ENCODE peak calls at places on chromosomes 5 and 9, in four cellular contexts. K is brain microvascular endothelial cell, V is psoas muscle, Q is RWPE2. W is an unnamed sample.

GRCh38 chr9:95045751-95046150 is 271.8 kb downstream of the FANCC start:
- DNase-seq in K (no peak), V (no peak), Q (no peak), W (no peak)

GRCh38 chr5:116574682-116575634 is at the start of gene SEMA6A:
- DNase-seq in K (peak; percentile 85), V (peak; percentile 88), Q (peak; percentile 74), W (peak; percentile 92)

GRCh38 chr5:145056805-145057204 is 778.3 kb downstream of the PRELID2 start:
- DNase-seq in K (peak; percentile 56), V (no peak), Q (no peak), W (no peak)

GRCh38 chr5:121221483-121221882 is 630.2 kb upstream of the FTMT start:
- DNase-seq in K (no peak), V (peak; percentile 6), Q (no peak), W (no peak)

GRCh38 chr9:84519486-84519885 is 150.0 kb upstream of the NTRK2 start:
- DNase-seq in K (no peak), V (no peak), Q (no peak), W (no peak)

GRCh38 chr5:158264264-158264663 is 405.3 kb upstream of the CLINT1 start:
- DNase-seq in K (peak; percentile 45), V (no peak), Q (no peak), W (no peak)

GRCh38 chr5:150106669-150107068 is 20.3 kb upstream of the CSF1R start:
- DNase-seq in K (no peak), V (no peak), Q (no peak), W (no peak)

GRCh38 chr5:119318256-119318914 is 37.4 kb upstream of the TNFAIP8 start:
- DNase-seq in K (no peak), V (no peak), Q (no peak), W (no peak)

GRCh38 chr5:93569295-93570164 is 11.5 kb downstream of the NR2F1-AS1 start:
- DNase-seq in K (no peak), V (no peak), Q (no peak), W (no peak)

GRCh38 chr9:122248448-122248865 is 16.2 kb downstream of the RBM18 start:
- DNase-seq in K (no peak), V (no peak), Q (peak; percentile 70), W (no peak)

GRCh38 chr5:55575815-55576583 is 41.2 kb upstream of the PLPP1 start:
- DNase-seq in K (no peak), V (no peak), Q (no peak), W (no peak)

GRCh38 chr9:133679466-133680051 is 43.4 kb downstream of the DBH start:
- DNase-seq in K (no peak), V (peak; percentile 10), Q (no peak), W (peak; percentile 56)

GRCh38 chr9:91187965-91188344 is 173.8 kb downstream of the AUH start:
- DNase-seq in K (peak; percentile 59), V (no peak), Q (no peak), W (no peak)

GRCh38 chr5:160198148-160198545 is 31.2 kb upstream of the FABP6 start:
- DNase-seq in K (no peak), V (no peak), Q (no peak), W (no peak)

GRCh38 chr5:54162184-54162583 is 148.2 kb downstream of the ARL15 start:
- DNase-seq in K (no peak), V (no peak), Q (no peak), W (no peak)

GRCh38 chr5:54159837-54160215 is 150.5 kb downstream of the ARL15 start:
- DNase-seq in K (no peak), V (no peak), Q (no peak), W (no peak)

GRCh38 chr5:54160329-54160728 is 150.0 kb downstream of the ARL15 start:
- DNase-seq in K (no peak), V (no peak), Q (no peak), W (no peak)

DNA sequence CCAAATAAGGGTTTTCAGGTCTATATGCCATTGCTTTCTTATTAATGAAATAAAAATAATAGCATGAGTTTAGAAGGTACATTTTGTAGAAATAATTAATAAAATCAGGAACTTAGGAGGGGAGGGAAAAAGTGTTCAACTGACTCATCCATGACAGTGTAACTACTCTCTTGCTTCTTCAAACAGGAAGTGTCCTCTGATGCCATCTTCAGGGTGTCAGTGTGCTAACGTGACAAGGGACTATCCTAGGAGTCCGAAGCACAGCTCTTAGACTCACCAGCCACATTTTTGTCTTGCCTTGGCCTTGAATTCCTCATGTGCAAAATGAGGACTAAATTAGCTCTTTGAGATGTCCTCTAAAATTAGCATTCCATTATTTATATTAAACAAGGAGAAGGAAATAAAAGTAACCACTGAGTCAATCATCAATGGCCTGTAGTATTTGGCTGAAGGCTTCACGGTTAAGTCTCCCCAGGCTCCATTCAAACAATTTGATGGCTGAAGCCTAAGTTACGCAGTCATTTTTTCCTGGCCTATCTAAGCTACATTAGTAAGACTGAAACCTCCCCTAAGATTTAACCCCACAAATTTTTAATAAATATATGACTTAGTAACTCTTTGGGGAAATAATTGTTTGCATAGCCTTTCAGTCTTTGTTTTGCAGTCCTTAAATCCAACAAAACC is 151.1 kb downstream of the ARL15 start:
- DNase-seq in K (peak; percentile 32), V (no peak), Q (no peak), W (no peak)
- TF ChIP-seq CTCF in K (peak; percentile 16), V (no peak), Q (no peak), W (no peak)

DNA sequence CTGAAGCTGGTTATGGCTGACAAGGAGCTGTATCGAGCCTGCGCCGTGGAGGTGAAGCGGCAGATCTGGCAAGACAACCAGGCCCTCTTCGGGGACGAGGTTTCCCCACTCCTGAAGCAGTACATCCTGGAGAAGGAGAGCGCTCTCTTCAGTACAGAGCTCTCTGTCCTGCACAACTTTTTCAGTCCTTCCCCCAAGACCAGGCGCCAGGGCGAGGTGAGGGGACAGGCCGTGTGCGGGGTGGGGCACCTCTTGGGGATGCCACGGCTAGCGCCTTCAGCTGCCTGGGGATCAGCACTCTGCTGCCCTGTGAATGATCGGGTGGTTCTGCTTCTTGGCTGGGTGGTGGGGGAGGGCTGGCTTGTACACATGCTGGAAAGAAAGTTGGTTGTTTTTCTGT is 1.7 kb downstream of the NELFB start:
- DNase-seq in K (no peak), V (no peak), Q (no peak), W (no peak)
- H3K4me3 ChIP-seq in K (peak overlapping the region; percentile 92), V (peak overlapping the region; percentile 98), Q (no peak overlapping the region), W (peak overlapping the region; percentile 93)

GRCh38 chr9:132078369-132079356 is 1.0 kb downstream of the MED27 start:
- DNase-seq in K (no peak), V (peak; percentile 46), Q (no peak), W (no peak)
- TF ChIP-seq CTCF in K (no peak), V (no peak), Q (no peak), W (no peak)

GRCh38 chr5:51397996-51398395 is 14.7 kb downstream of the ISL1 start:
- DNase-seq in K (no peak), V (no peak), Q (no peak), W (no peak)

GRCh38 chr5:51395666-51396356 is 12.6 kb downstream of the ISL1 start:
- DNase-seq in K (no peak), V (no peak), Q (no peak), W (no peak)

GRCh38 chr5:51399636-51399993 is 16.4 kb downstream of the ISL1 start:
- DNase-seq in K (no peak), V (no peak), Q (no peak), W (no peak)

GRCh38 chr5:51396797-51397196 is 13.5 kb downstream of the ISL1 start:
- DNase-seq in K (no peak), V (no peak), Q (no peak), W (no peak)

DNA sequence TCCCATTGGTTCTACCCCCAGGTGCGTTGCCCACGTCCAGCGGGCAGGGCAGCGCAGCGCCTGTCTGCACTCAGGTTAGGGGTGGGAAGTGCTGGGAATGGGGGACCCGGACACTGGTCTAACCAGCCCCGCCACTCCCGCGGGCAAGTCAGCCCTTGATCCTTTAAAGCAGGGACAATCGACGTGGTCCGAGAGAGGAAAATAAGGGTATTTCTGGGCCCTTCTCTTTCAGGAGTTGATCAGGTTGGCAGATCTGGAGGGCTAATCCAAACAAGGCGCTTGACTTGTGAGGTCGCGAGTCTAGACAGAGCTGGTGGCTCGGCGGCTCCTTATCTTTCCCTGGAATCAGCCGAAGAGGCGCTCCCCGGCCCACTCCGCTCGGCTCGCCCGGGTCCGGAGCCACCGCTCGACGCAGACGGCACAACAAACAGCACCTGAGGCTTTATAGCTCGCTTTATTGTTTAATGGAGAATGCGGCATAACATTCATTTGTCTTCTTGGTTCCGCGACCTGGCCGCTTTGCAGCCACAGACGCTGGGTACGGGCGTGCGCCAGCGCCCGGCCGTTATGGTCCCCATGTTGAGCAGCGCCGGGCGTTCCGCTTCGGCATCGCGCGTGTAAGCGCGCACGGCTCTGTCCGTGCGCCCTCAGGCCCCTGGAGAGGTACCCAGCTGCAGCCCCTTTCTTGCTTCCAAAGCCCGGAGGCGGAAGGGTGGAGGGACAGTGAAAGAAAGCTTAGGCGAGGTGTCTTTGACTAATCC is 15.8 kb downstream of the ISL1 start:
- DNase-seq in K (no peak), V (no peak), Q (no peak), W (no peak)
- H3K4me3 ChIP-seq in K (no peak overlapping the region), V (no peak overlapping the region), Q (no peak overlapping the region), W (no peak overlapping the region)

GRCh38 chr5:142892021-142892420 is 121.8 kb downstream of the ARHGAP26 start:
- DNase-seq in K (no peak), V (no peak), Q (no peak), W (no peak)

GRCh38 chr5:142886211-142886610 is 116.0 kb downstream of the ARHGAP26 start:
- DNase-seq in K (peak; percentile 35), V (no peak), Q (no peak), W (no peak)

GRCh38 chr5:142884029-142884428 is 113.9 kb downstream of the ARHGAP26 start:
- DNase-seq in K (no peak), V (no peak), Q (no peak), W (no peak)

GRCh38 chr5:142886956-142887355 is 116.8 kb downstream of the ARHGAP26 start:
- DNase-seq in K (no peak), V (no peak), Q (no peak), W (no peak)

DNA sequence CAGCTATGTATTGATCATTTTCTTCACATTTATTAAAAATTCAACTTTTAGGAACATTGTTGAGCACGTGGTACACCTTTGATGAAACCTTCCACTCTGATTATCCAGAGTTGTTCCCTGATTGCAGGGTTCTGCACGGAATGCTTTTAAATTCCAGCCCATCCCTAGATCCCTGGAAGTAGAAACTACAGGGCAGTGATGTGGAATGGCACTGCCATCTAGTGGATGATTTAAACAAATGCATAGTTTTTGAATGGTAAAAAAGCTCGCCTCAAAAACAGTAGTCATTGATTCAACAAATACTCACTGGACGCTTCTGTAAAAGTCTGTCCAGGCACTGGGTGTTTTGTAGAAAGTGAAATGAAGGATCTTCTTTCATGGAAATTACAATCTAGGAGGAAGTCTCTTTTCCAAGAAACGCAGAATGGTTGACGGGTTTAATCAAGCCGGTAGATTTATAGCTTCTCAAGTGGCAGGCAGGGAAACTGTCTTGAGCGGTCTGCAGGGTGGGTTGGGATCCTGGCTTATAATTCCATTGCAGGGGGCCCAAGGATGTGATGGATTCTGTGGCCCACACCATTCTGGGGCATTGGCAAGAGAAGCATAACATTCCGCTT is 118.4 kb downstream of the ARHGAP26 start:
- DNase-seq in K (peak; percentile 35), V (no peak), Q (no peak), W (no peak)
- TF ChIP-seq CTCF in K (peak; percentile 65), V (peak; percentile 85), Q (peak; percentile 98), W (peak; percentile 87)

GRCh38 chr5:177428574-177429217 is 2.2 kb downstream of the GRK6 start:
- DNase-seq in K (no peak), V (no peak), Q (no peak), W (no peak)
- H3K4me3 ChIP-seq in K (no peak overlapping the region), V (peak overlapping the region; percentile 81), Q (no peak overlapping the region), W (no peak overlapping the region)

GRCh38 chr9:114389612-114390368 is 2.0 kb upstream of the AKNA start:
- DNase-seq in K (no peak), V (no peak), Q (no peak), W (no peak)
- TF ChIP-seq CTCF in K (no peak), V (no peak), Q (no peak), W (no peak)